ENCODE peak calls at places on chromosomes 6 and 20, in nine cellular contexts. One of them, this sample, is unnamed.
A peak's percentile ranks its signal among the peaks of the same experiment; 100 is the strongest.

GRCh38 chr6:135935951-135936601 is 84.6 kb downstream of the PDE7B start:
- DNase-seq in BJ: peak; percentile 57
- DNase-seq in B cell: no peak
- DNase-seq in fibroblast of mammary gland: peak; percentile 85
- DNase-seq in GM10248: no peak
- DNase-seq in endothelial cell: no peak
- DNase-seq in pancreas: no peak
- DNase-seq in nephron progenitor cell: no peak
- DNase-seq in dorsolateral prefrontal cortex: peak; percentile 49
- DNase-seq in this sample: no peak

GRCh38 chr6:150195996-150196417 is 53.2 kb downstream of the PPP1R14C start:
- DNase-seq in BJ: no peak
- DNase-seq in B cell: no peak
- DNase-seq in fibroblast of mammary gland: peak; percentile 34
- DNase-seq in GM10248: no peak
- DNase-seq in endothelial cell: no peak
- DNase-seq in pancreas: no peak
- DNase-seq in nephron progenitor cell: peak; percentile 73
- DNase-seq in dorsolateral prefrontal cortex: no peak
- DNase-seq in this sample: no peak

GRCh38 chr20:60219984-60220540 is 261.8 kb downstream of the CDH26 start:
- DNase-seq in BJ: no peak
- DNase-seq in B cell: no peak
- DNase-seq in fibroblast of mammary gland: peak; percentile 46
- DNase-seq in GM10248: no peak
- DNase-seq in endothelial cell: no peak
- DNase-seq in pancreas: no peak
- DNase-seq in nephron progenitor cell: no peak
- DNase-seq in dorsolateral prefrontal cortex: no peak
- DNase-seq in this sample: no peak

GRCh38 chr6:2680264-2680908 is 70.3 kb downstream of the MYLK4 start:
- DNase-seq in BJ: no peak
- DNase-seq in B cell: no peak
- DNase-seq in fibroblast of mammary gland: no peak
- DNase-seq in GM10248: no peak
- DNase-seq in endothelial cell: no peak
- DNase-seq in pancreas: no peak
- DNase-seq in nephron progenitor cell: no peak
- DNase-seq in dorsolateral prefrontal cortex: no peak
- DNase-seq in this sample: no peak

GRCh38 chr20:51574248-51575033 is 31.9 kb upstream of the NFATC2 start:
- DNase-seq in BJ: no peak
- DNase-seq in B cell: no peak
- DNase-seq in fibroblast of mammary gland: peak; percentile 49
- DNase-seq in GM10248: no peak
- DNase-seq in endothelial cell: no peak
- DNase-seq in pancreas: no peak
- DNase-seq in nephron progenitor cell: no peak
- DNase-seq in dorsolateral prefrontal cortex: no peak
- DNase-seq in this sample: peak; percentile 34

GRCh38 chr20:51004781-51005180 is 18.1 kb downstream of the KCNG1 start:
- DNase-seq in BJ: no peak
- DNase-seq in B cell: no peak
- DNase-seq in fibroblast of mammary gland: no peak
- DNase-seq in GM10248: no peak
- DNase-seq in endothelial cell: no peak
- DNase-seq in pancreas: no peak
- DNase-seq in nephron progenitor cell: no peak
- DNase-seq in dorsolateral prefrontal cortex: no peak
- DNase-seq in this sample: no peak

GRCh38 chr6:33779305-33779704 is 9.6 kb downstream of the LEMD2 start:
- DNase-seq in BJ: no peak
- DNase-seq in B cell: no peak
- DNase-seq in fibroblast of mammary gland: no peak
- DNase-seq in GM10248: no peak
- DNase-seq in endothelial cell: peak; percentile 56
- DNase-seq in pancreas: no peak
- DNase-seq in nephron progenitor cell: no peak
- DNase-seq in dorsolateral prefrontal cortex: no peak
- DNase-seq in this sample: no peak

GRCh38 chr6:119347466-119348307 is 1.9 kb downstream of the MAN1A1 start:
- DNase-seq in BJ: no peak
- DNase-seq in B cell: peak; percentile 59
- DNase-seq in fibroblast of mammary gland: peak; percentile 65
- DNase-seq in GM10248: peak; percentile 48
- DNase-seq in endothelial cell: no peak
- DNase-seq in pancreas: peak; percentile 43
- DNase-seq in nephron progenitor cell: peak; percentile 9
- DNase-seq in dorsolateral prefrontal cortex: no peak
- DNase-seq in this sample: peak; percentile 59

GRCh38 chr6:120514544-120514943 is 819.7 kb downstream of the TBC1D32 start:
- DNase-seq in BJ: no peak
- DNase-seq in B cell: no peak
- DNase-seq in fibroblast of mammary gland: no peak
- DNase-seq in GM10248: no peak
- DNase-seq in endothelial cell: no peak
- DNase-seq in pancreas: no peak
- DNase-seq in nephron progenitor cell: no peak
- DNase-seq in dorsolateral prefrontal cortex: no peak
- DNase-seq in this sample: no peak

GRCh38 chr20:20237093-20237959 is 130.6 kb upstream of the INSM1 start:
- DNase-seq in BJ: no peak
- DNase-seq in B cell: peak; percentile 8
- DNase-seq in fibroblast of mammary gland: peak; percentile 27
- DNase-seq in GM10248: peak; percentile 73
- DNase-seq in endothelial cell: peak; percentile 53
- DNase-seq in pancreas: peak; percentile 16
- DNase-seq in nephron progenitor cell: peak; percentile 54
- DNase-seq in dorsolateral prefrontal cortex: no peak
- DNase-seq in this sample: peak; percentile 48

GRCh38 chr20:36808317-36809257 is 35.0 kb upstream of the DSN1 start:
- DNase-seq in BJ: no peak
- DNase-seq in B cell: peak; percentile 82
- DNase-seq in fibroblast of mammary gland: peak; percentile 96
- DNase-seq in GM10248: peak; percentile 80
- DNase-seq in endothelial cell: peak; percentile 78
- DNase-seq in pancreas: peak; percentile 13
- DNase-seq in nephron progenitor cell: peak; percentile 69
- DNase-seq in dorsolateral prefrontal cortex: no peak
- DNase-seq in this sample: peak; percentile 88

GRCh38 chr6:70398783-70399730 is 14.3 kb upstream of the FAM135A start:
- DNase-seq in BJ: no peak
- DNase-seq in B cell: no peak
- DNase-seq in fibroblast of mammary gland: peak; percentile 42
- DNase-seq in GM10248: no peak
- DNase-seq in endothelial cell: no peak
- DNase-seq in pancreas: peak; percentile 67
- DNase-seq in nephron progenitor cell: no peak
- DNase-seq in dorsolateral prefrontal cortex: no peak
- DNase-seq in this sample: no peak

GRCh38 chr6:105560611-105561066 is 157.8 kb upstream of the PREP start:
- DNase-seq in BJ: no peak
- DNase-seq in B cell: no peak
- DNase-seq in fibroblast of mammary gland: peak; percentile 77
- DNase-seq in GM10248: peak; percentile 43
- DNase-seq in endothelial cell: no peak
- DNase-seq in pancreas: no peak
- DNase-seq in nephron progenitor cell: no peak
- DNase-seq in dorsolateral prefrontal cortex: no peak
- DNase-seq in this sample: peak; percentile 21

GRCh38 chr6:106102967-106103727 is 17.0 kb downstream of the PRDM1 start:
- DNase-seq in BJ: no peak
- DNase-seq in B cell: no peak
- DNase-seq in fibroblast of mammary gland: no peak
- DNase-seq in GM10248: no peak
- DNase-seq in endothelial cell: no peak
- DNase-seq in pancreas: no peak
- DNase-seq in nephron progenitor cell: no peak
- DNase-seq in dorsolateral prefrontal cortex: no peak
- DNase-seq in this sample: no peak

GRCh38 chr6:39892490-39893129 is 41.7 kb downstream of the MOCS1 start:
- DNase-seq in BJ: no peak
- DNase-seq in B cell: peak; percentile 4
- DNase-seq in fibroblast of mammary gland: peak; percentile 72
- DNase-seq in GM10248: peak; percentile 58
- DNase-seq in endothelial cell: peak; percentile 81
- DNase-seq in pancreas: peak; percentile 45
- DNase-seq in nephron progenitor cell: peak; percentile 71
- DNase-seq in dorsolateral prefrontal cortex: peak; percentile 75
- DNase-seq in this sample: peak; percentile 53

GRCh38 chr6:134168580-134169223 is 116.3 kb upstream of the SLC2A12 start:
- DNase-seq in BJ: no peak
- DNase-seq in B cell: no peak
- DNase-seq in fibroblast of mammary gland: peak; percentile 60
- DNase-seq in GM10248: no peak
- DNase-seq in endothelial cell: no peak
- DNase-seq in pancreas: no peak
- DNase-seq in nephron progenitor cell: no peak
- DNase-seq in dorsolateral prefrontal cortex: no peak
- DNase-seq in this sample: no peak

GRCh38 chr6:134171517-134171916 is 119.1 kb upstream of the SLC2A12 start:
- DNase-seq in BJ: no peak
- DNase-seq in B cell: no peak
- DNase-seq in fibroblast of mammary gland: peak; percentile 48
- DNase-seq in GM10248: no peak
- DNase-seq in endothelial cell: no peak
- DNase-seq in pancreas: no peak
- DNase-seq in nephron progenitor cell: no peak
- DNase-seq in dorsolateral prefrontal cortex: no peak
- DNase-seq in this sample: no peak

GRCh38 chr6:134169881-134170486 is 117.6 kb upstream of the SLC2A12 start:
- DNase-seq in BJ: no peak
- DNase-seq in B cell: no peak
- DNase-seq in fibroblast of mammary gland: peak; percentile 40
- DNase-seq in GM10248: no peak
- DNase-seq in endothelial cell: no peak
- DNase-seq in pancreas: no peak
- DNase-seq in nephron progenitor cell: no peak
- DNase-seq in dorsolateral prefrontal cortex: no peak
- DNase-seq in this sample: no peak

GRCh38 chr6:134172020-134172766 is 119.8 kb upstream of the SLC2A12 start:
- DNase-seq in BJ: no peak
- DNase-seq in B cell: no peak
- DNase-seq in fibroblast of mammary gland: peak; percentile 35
- DNase-seq in GM10248: no peak
- DNase-seq in endothelial cell: no peak
- DNase-seq in pancreas: no peak
- DNase-seq in nephron progenitor cell: no peak
- DNase-seq in dorsolateral prefrontal cortex: no peak
- DNase-seq in this sample: no peak

GRCh38 chr6:134170844-134171243 is 118.4 kb upstream of the SLC2A12 start:
- DNase-seq in BJ: no peak
- DNase-seq in B cell: no peak
- DNase-seq in fibroblast of mammary gland: peak; percentile 49
- DNase-seq in GM10248: no peak
- DNase-seq in endothelial cell: no peak
- DNase-seq in pancreas: no peak
- DNase-seq in nephron progenitor cell: no peak
- DNase-seq in dorsolateral prefrontal cortex: no peak
- DNase-seq in this sample: no peak
- TF ChIP-seq CTCF in BJ: no peak
- TF ChIP-seq CTCF in B cell: no peak
- TF ChIP-seq CTCF in fibroblast of mammary gland: no peak
- TF ChIP-seq CTCF in GM10248: no peak
- TF ChIP-seq CTCF in endothelial cell: no peak
- TF ChIP-seq CTCF in pancreas: no peak
- TF ChIP-seq CTCF in nephron progenitor cell: no peak
- TF ChIP-seq CTCF in dorsolateral prefrontal cortex: no peak
- TF ChIP-seq CTCF in this sample: no peak

DNA sequence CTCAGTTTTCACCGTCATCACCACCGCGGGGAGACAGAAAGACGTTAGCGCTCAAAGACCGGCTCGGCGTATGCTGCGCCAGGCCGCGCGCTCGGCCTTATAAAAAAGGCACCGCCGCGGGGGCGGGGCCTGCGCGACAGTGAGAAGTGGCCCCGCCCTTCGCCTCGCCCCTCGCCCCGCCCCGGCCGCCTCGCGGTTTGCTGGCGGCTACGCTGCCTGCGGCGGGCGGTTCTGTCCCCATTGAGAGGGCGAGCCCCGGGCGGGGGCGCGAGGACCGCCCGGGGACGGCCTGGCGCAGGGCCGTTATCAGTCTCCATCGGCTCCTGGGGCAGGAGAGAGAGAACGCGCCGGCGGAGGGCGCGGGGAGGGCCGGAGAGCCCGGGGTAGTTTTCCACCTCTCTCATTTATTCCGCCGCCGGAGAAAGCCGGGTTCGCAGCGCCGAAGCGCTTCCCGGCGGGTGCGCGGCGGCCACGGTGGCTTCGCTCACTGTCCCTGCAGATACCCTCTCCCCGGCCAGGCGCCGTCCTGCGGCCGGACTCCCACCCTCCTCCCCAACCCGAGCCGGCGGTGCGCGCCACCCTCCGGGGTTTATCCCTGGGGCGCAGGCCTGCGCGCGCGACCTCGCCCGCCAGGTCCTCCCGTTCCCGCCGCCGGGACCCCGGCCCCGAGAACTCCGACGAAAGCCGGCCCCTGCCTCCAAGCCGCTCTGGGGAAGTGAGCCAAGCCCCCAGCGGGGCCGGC is 122.5 kb upstream of the SLC2A12 start:
- DNase-seq in BJ: peak; percentile 38
- DNase-seq in B cell: peak; percentile 97
- DNase-seq in fibroblast of mammary gland: peak; percentile 84
- DNase-seq in GM10248: peak; percentile 92
- DNase-seq in endothelial cell: peak; percentile 93
- DNase-seq in pancreas: peak; percentile 92
- DNase-seq in nephron progenitor cell: peak; percentile 97
- DNase-seq in dorsolateral prefrontal cortex: peak; percentile 96
- DNase-seq in this sample: peak; percentile 94
- TF ChIP-seq CTCF in BJ: peak; percentile 2
- TF ChIP-seq CTCF in B cell: no peak
- TF ChIP-seq CTCF in fibroblast of mammary gland: no peak
- TF ChIP-seq CTCF in GM10248: no peak
- TF ChIP-seq CTCF in endothelial cell: no peak
- TF ChIP-seq CTCF in pancreas: no peak
- TF ChIP-seq CTCF in nephron progenitor cell: no peak
- TF ChIP-seq CTCF in dorsolateral prefrontal cortex: no peak
- TF ChIP-seq CTCF in this sample: no peak

GRCh38 chr20:34824861-34825529 is 456 bp downstream of the NCOA6 start:
- DNase-seq in BJ: no peak
- DNase-seq in B cell: peak; percentile 86
- DNase-seq in fibroblast of mammary gland: peak; percentile 16
- DNase-seq in GM10248: peak; percentile 86
- DNase-seq in endothelial cell: peak; percentile 68
- DNase-seq in pancreas: peak; percentile 60
- DNase-seq in nephron progenitor cell: peak; percentile 78
- DNase-seq in dorsolateral prefrontal cortex: peak; percentile 67
- DNase-seq in this sample: peak; percentile 77
- TF ChIP-seq CTCF in BJ: no peak
- TF ChIP-seq CTCF in B cell: no peak
- TF ChIP-seq CTCF in fibroblast of mammary gland: no peak
- TF ChIP-seq CTCF in GM10248: peak; percentile 6
- TF ChIP-seq CTCF in endothelial cell: no peak
- TF ChIP-seq CTCF in pancreas: no peak
- TF ChIP-seq CTCF in nephron progenitor cell: no peak
- TF ChIP-seq CTCF in dorsolateral prefrontal cortex: no peak
- TF ChIP-seq CTCF in this sample: no peak

DNA sequence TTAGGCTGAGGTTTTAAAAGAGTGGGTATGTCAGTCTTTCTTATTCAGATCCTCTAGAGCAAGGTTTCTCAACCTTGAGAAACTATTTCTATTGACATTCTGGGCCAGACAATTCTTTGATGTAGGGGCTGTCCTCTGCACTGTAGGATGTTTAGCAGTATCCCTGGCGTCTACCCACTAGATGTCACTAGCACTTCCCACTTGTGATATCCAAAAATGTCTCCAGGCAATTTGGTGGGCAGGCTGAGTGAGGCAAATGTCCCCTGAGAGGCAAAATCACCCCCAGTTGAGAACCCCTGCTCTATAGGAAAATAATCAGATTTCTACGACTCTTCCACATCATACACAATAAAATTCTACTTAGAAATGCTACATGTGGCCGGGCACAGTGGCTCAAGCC is 7.7 kb upstream of the ZKSCAN8 start:
- DNase-seq in BJ: no peak
- DNase-seq in B cell: peak; percentile 30
- DNase-seq in fibroblast of mammary gland: peak; percentile 55
- DNase-seq in GM10248: no peak
- DNase-seq in endothelial cell: peak; percentile 24
- DNase-seq in pancreas: no peak
- DNase-seq in nephron progenitor cell: no peak
- DNase-seq in dorsolateral prefrontal cortex: no peak
- DNase-seq in this sample: peak; percentile 42
- TF ChIP-seq CTCF in BJ: peak; percentile 55
- TF ChIP-seq CTCF in B cell: peak; percentile 29
- TF ChIP-seq CTCF in fibroblast of mammary gland: peak; percentile 49
- TF ChIP-seq CTCF in GM10248: peak; percentile 52
- TF ChIP-seq CTCF in endothelial cell: no peak
- TF ChIP-seq CTCF in pancreas: no peak
- TF ChIP-seq CTCF in nephron progenitor cell: peak; percentile 21
- TF ChIP-seq CTCF in dorsolateral prefrontal cortex: no peak
- TF ChIP-seq CTCF in this sample: no peak

This sample was measured in activated CD8-positive, alpha-beta T cell treated with anti-CD3 and anti-CD28 coated beads for 36 hours.